ENCODE peak calls at places on chromosome 1, in five cellular contexts. R is NCI-H1417; Z is cardiac fibroblast; X is activated CD4-positive, alpha-beta T cell treated with anti-CD3 and anti-CD28 coated beads for 4 hours; U is endothelial cell of umbilical vein. V is an unnamed sample.
A peak's percentile ranks its signal among the peaks of the same experiment; 100 is the strongest.

GRCh38 chr1:17594690-17595601 is 55.4 kb downstream of the ARHGEF10L start:
- DNase-seq in U (no peak), X (no peak), Z (peak; percentile 59), R (peak; percentile 70), V (peak; percentile 60)

GRCh38 chr1:112402682-112403643 is 6.9 kb downstream of the CTTNBP2NL start:
- DNase-seq in Z (no peak), R (no peak), U (no peak), X (no peak), V (peak; percentile 57)

GRCh38 chr1:243422362-243422761 is 166.5 kb downstream of the SDCCAG8 start:
- DNase-seq in X (no peak), U (no peak), Z (no peak), R (peak; percentile 14), V (no peak)

GRCh38 chr1:111857251-111857651 is 101.5 kb downstream of the DDX20 start:
- DNase-seq in R (peak; percentile 54), U (no peak), Z (no peak), X (no peak), V (no peak)

GRCh38 chr1:182811975-182812727 is 22.6 kb downstream of the NPL start:
- DNase-seq in R (no peak), U (no peak), Z (no peak), X (no peak), V (no peak)

GRCh38 chr1:55426156-55426555 is 211.0 kb upstream of the USP24 start:
- DNase-seq in Z (no peak), X (no peak), R (no peak), U (no peak), V (no peak)

GRCh38 chr1:201490708-201491131 is 16.2 kb downstream of the CSRP1 start:
- DNase-seq in U (peak; percentile 57), Z (peak; percentile 53), X (no peak), R (no peak), V (peak; percentile 50)

GRCh38 chr1:96559707-96560588 is 161.6 kb upstream of the PTBP2 start:
- DNase-seq in R (no peak), U (no peak), Z (peak; percentile 94), X (no peak), V (peak; percentile 99)

GRCh38 chr1:66505671-66506392 is 28.1 kb upstream of the SGIP1 start:
- DNase-seq in U (peak; percentile 86), Z (peak; percentile 83), X (no peak), R (no peak), V (peak; percentile 69)

V was measured in amniotic epithelial cell.